ENCODE peak calls at places on chromosomes 5 and 9, in ten cellular contexts. V is tibial nerve, T is upper lobe of right lung, Q is neural crest cell, G is endothelial cell, A is astrocyte of the cerebellum, F is astrocyte, D is AG04449, N is kidney, K is GM13976. W is an unnamed sample.

GRCh38 chr5:128966375-128966774 is 1.1 kb downstream of the SLC27A6 start:
- DNase-seq in V (no peak), T (no peak), Q (no peak), G (no peak), A (no peak), F (no peak), D (no peak), N (no peak), K (no peak), W (no peak)

GRCh38 chr5:179279347-179280094 is 65.7 kb downstream of the ADAMTS2 start:
- DNase-seq in V (no peak), T (no peak), Q (no peak), G (no peak), A (no peak), F (no peak), D (no peak), N (peak; percentile 65), K (no peak), W (no peak)

GRCh38 chr5:35026280-35026840 is 21.4 kb downstream of the AGXT2 start:
- DNase-seq in V (no peak), T (no peak), Q (no peak), G (no peak), A (no peak), F (no peak), D (no peak), N (no peak), K (no peak), W (no peak)

GRCh38 chr9:97599447-97599846 is 33.7 kb downstream of the TSTD2 start:
- DNase-seq in V (no peak), T (no peak), Q (no peak), G (no peak), A (no peak), F (no peak), D (no peak), N (no peak), K (no peak), W (no peak)

GRCh38 chr5:26023361-26023760 is 1015.0 kb downstream of the CDH9 start:
- DNase-seq in V (no peak), T (no peak), Q (no peak), G (no peak), A (no peak), F (no peak), D (no peak), N (no peak), K (no peak), W (no peak)

GRCh38 chr9:124251605-124252366 is 6.0 kb upstream of the NEK6 start:
- DNase-seq in V (no peak), T (no peak), Q (no peak), G (no peak), A (no peak), F (peak; percentile 78), D (no peak), N (no peak), K (no peak), W (no peak)

GRCh38 chr5:98872679-98873078 is 56.1 kb downstream of the CHD1 start:
- DNase-seq in V (no peak), T (no peak), Q (no peak), G (no peak), A (no peak), F (peak; percentile 34), D (no peak), N (no peak), K (no peak), W (no peak)

GRCh38 chr5:103450333-103451061 is 112.1 kb downstream of the NUDT12 start:
- DNase-seq in V (no peak), T (no peak), Q (no peak), G (no peak), A (peak; percentile 66), F (peak; percentile 96), D (peak; percentile 93), N (no peak), K (no peak), W (no peak)

GRCh38 chr9:108052431-108053080 is 563.0 kb upstream of the KLF4 start:
- DNase-seq in V (no peak), T (no peak), Q (no peak), G (no peak), A (no peak), F (no peak), D (no peak), N (no peak), K (no peak), W (no peak)

GRCh38 chr5:147509710-147510651 is at the start of gene DPYSL3:
- DNase-seq in V (peak; percentile 56), T (peak; percentile 78), Q (peak; percentile 69), G (peak; percentile 74), A (no peak), F (peak; percentile 73), D (no peak), N (peak; percentile 82), K (peak; percentile 21), W (no peak)

GRCh38 chr5:101806410-101806809 is 489.7 kb downstream of the SLCO4C1 start:
- DNase-seq in V (no peak), T (peak; percentile 42), Q (no peak), G (no peak), A (no peak), F (no peak), D (no peak), N (no peak), K (no peak), W (no peak)

GRCh38 chr5:31993182-31993961 is 180.7 kb downstream of the GOLPH3 start:
- DNase-seq in V (no peak), T (no peak), Q (no peak), G (no peak), A (peak; percentile 65), F (peak; percentile 82), D (peak; percentile 38), N (no peak), K (no peak), W (no peak)

GRCh38 chr9:31597977-31598376 is 786.5 kb upstream of the ACO1 start:
- DNase-seq in V (no peak), T (no peak), Q (no peak), G (no peak), A (peak; percentile 12), F (peak; percentile 76), D (no peak), N (no peak), K (no peak), W (no peak)

GRCh38 chr5:80192507-80193241 is 63.2 kb downstream of the SERINC5 start:
- DNase-seq in V (no peak), T (no peak), Q (no peak), G (no peak), A (no peak), F (peak; percentile 68), D (peak; percentile 28), N (no peak), K (no peak), W (no peak)

GRCh38 chr5:92907914-92908606 is 673.0 kb downstream of the NR2F1-AS1 start:
- DNase-seq in V (no peak), T (no peak), Q (no peak), G (no peak), A (peak; percentile 26), F (peak; percentile 74), D (no peak), N (no peak), K (no peak), W (no peak)

GRCh38 chr5:166746506-166746905 is 1544.9 kb upstream of the WWC1 start:
- DNase-seq in V (no peak), T (no peak), Q (no peak), G (no peak), A (no peak), F (no peak), D (no peak), N (no peak), K (no peak), W (no peak)

DNA sequence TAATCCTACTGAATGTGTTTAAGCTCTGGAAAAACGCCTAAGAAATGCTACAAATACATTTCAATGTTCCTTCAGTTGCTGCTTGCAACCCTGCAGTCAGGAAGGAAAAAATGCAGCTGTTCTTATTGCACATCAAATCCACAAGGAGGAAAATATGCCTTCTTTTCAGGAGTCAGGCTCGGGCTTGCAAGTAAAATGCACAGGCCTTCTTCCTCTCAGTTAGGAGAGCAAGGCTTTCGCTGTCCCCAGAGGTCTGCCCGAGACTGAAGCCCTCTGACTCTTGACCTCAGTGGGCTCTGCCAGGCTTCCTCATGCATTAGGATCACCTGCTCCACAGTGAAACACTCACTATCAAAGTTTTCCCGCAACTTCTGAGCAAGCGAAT is 909 bp upstream of the SHC3 start:
- DNase-seq in V (no peak), T (no peak), Q (no peak), G (no peak), A (no peak), F (peak; percentile 60), D (peak; percentile 2), N (no peak), K (no peak), W (no peak)
- TF ChIP-seq CTCF in V (no peak), T (no peak), Q (peak; percentile 17), G (no peak), A (no peak), F (peak; percentile 3), D (no peak), N (no peak), K (no peak), W (no peak)

DNA sequence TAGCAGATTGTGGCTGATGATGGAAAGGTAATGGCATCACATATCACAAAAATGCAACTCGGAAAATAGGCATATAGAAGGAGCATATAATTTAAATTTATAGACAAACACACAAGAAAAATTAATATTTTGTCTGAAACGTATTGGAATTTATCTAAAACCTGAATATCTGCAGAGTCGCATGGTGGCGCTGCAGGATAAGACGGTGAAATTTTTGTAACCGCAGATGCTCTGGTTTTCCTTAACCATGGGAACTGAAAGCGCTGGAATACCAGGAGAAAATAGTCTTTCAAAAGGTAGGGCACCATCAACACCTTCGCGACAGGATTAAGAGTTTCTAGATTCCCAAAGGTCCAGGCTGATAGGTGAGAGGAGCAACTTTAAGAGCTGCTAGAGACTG is 11.0 kb downstream of the PCDHB14 start:
- DNase-seq in V (no peak), T (no peak), Q (no peak), G (no peak), A (no peak), F (no peak), D (no peak), N (no peak), K (no peak), W (no peak)
- TF ChIP-seq CTCF in V (no peak), T (peak; percentile 19), Q (no peak), G (no peak), A (no peak), F (peak; percentile 2), D (no peak), N (no peak), K (peak; percentile 4), W (peak; percentile 38)

DNA sequence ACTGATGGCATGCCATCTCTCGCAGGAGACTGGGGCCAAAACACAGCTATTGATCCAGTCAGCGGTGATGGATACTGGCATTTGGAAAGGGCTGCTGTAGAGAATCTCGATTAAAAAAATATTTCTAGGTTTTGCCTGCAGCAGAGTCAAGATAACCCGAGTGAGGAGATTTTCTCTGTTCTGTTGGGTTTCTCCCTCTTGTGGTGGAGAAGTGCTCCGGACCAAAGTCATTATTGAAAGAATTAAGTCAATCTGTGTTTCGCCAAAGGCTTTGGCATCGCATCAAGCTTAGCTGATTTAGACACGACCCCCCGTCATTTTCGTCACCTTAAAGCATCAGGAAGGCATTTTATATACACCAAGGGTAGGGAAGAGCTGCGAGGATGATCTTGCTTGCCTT is 97.2 kb upstream of the IRX2 start:
- DNase-seq in V (no peak), T (no peak), Q (no peak), G (no peak), A (no peak), F (no peak), D (no peak), N (no peak), K (no peak), W (no peak)
- TF ChIP-seq CTCF in V (no peak), T (no peak), Q (peak; percentile 56), G (no peak), A (peak; percentile 46), F (no peak), D (no peak), N (no peak), K (no peak), W (no peak)

GRCh38 chr9:34256104-34256503 is 73.0 kb downstream of the KIF24 start:
- DNase-seq in V (no peak), T (no peak), Q (no peak), G (no peak), A (no peak), F (no peak), D (no peak), N (no peak), K (no peak), W (peak; percentile 47)
- TF ChIP-seq CTCF in V (no peak), T (peak; percentile 9), Q (no peak), G (no peak), A (peak; percentile 34), F (no peak), D (peak; percentile 1), N (peak; percentile 17), K (no peak), W (peak; percentile 37)